ENCODE peak calls at places on chromosomes 6 and 20, in seven cellular contexts. I is SK-N-SH, S is GM23248, A is HCT116, E is GM23338, X is MM.1S, B is neural progenitor cell. H is an unnamed sample.

GRCh38 chr6:141482773-141483172 is 650.0 kb upstream of the GJE1 start:
- DNase-seq in I (no peak), S (peak; percentile 33), A (no peak), E (no peak), X (no peak), B (no peak), H (peak; percentile 36)

GRCh38 chr6:56719310-56719709 is 76.6 kb upstream of the DST start:
- DNase-seq in I (no peak), S (peak; percentile 47), A (no peak), E (no peak), X (no peak), B (no peak), H (no peak)

GRCh38 chr6:168394606-168395005 is 46.4 kb upstream of the SMOC2 start:
- DNase-seq in I (no peak), S (no peak), A (no peak), E (no peak), X (no peak), B (no peak), H (no peak)

GRCh38 chr6:162875070-162875469 is 147.3 kb downstream of the PACRG start:
- DNase-seq in I (no peak), S (no peak), A (no peak), E (no peak), X (no peak), B (no peak), H (no peak)

GRCh38 chr20:23114018-23114417 is 27.9 kb upstream of the CD93 start:
- DNase-seq in I (no peak), S (no peak), A (no peak), E (no peak), X (no peak), B (no peak), H (no peak)

GRCh38 chr20:23397961-23398360 is 23.3 kb downstream of the NAPB start:
- DNase-seq in I (no peak), S (peak; percentile 55), A (no peak), E (no peak), X (no peak), B (no peak), H (no peak)

GRCh38 chr6:107124934-107125348 is 9.6 kb upstream of the BEND3 start:
- DNase-seq in I (no peak), S (no peak), A (no peak), E (peak; percentile 35), X (peak; percentile 74), B (peak; percentile 38), H (peak; percentile 73)

GRCh38 chr20:19712737-19713260 is 45.3 kb upstream of the RIN2 start:
- DNase-seq in I (no peak), S (no peak), A (no peak), E (no peak), X (no peak), B (no peak), H (no peak)

GRCh38 chr20:48688579-48688978 is 139.2 kb downstream of the PREX1 start:
- DNase-seq in I (no peak), S (no peak), A (no peak), E (no peak), X (no peak), B (no peak), H (no peak)

GRCh38 chr6:53728570-53729194 is 63.1 kb upstream of the KLHL31 start:
- DNase-seq in I (peak; percentile 54), S (peak; percentile 61), A (no peak), E (peak; percentile 79), X (peak; percentile 36), B (peak; percentile 66), H (peak; percentile 33)

GRCh38 chr20:38932457-38933120 is 6.4 kb downstream of the FAM83D start:
- DNase-seq in I (no peak), S (peak; percentile 32), A (no peak), E (peak; percentile 23), X (no peak), B (no peak), H (no peak)

GRCh38 chr20:539848-540247 is 3.7 kb downstream of the CSNK2A1 start:
- DNase-seq in I (no peak), S (peak; percentile 87), A (no peak), E (peak; percentile 63), X (no peak), B (no peak), H (no peak)

GRCh38 chr6:70590387-70590786 is 23.7 kb downstream of the SDHAF4 start:
- DNase-seq in I (no peak), S (no peak), A (no peak), E (no peak), X (no peak), B (no peak), H (no peak)

GRCh38 chr20:19726126-19726525 is 31.9 kb upstream of the RIN2 start:
- DNase-seq in I (no peak), S (peak; percentile 60), A (no peak), E (no peak), X (no peak), B (no peak), H (no peak)

GRCh38 chr6:113184736-113185135 is 672.4 kb upstream of the MARCKS start:
- DNase-seq in I (no peak), S (peak; percentile 47), A (no peak), E (no peak), X (no peak), B (no peak), H (no peak)

GRCh38 chr6:103893082-103893481 is 966.6 kb downstream of the HACE1 start:
- DNase-seq in I (peak; percentile 22), S (no peak), A (no peak), E (no peak), X (no peak), B (no peak), H (no peak)

DNA sequence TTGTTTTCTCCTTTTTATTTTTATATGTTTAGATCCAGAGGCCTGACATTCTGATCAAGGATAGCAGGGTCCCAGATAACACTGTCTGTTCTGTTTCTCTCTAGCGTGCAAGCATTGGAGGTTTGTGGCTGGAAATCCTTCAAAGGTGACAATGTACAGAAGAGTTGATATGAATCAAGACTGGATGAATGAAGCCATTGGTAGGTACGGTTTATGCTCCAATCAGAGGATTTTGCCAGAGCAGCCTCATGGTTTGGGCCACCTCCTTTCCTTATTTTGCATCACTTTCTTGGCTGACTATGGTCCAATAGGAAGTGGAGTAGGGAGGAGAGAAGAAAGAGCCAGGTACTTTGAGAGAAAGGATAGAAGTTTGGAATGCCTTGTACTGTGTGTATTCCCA is 484.8 kb upstream of the JAG1 start:
- DNase-seq in I (no peak), S (no peak), A (no peak), E (no peak), X (no peak), B (no peak), H (no peak)
- TF ChIP-seq EZH2phosphoT487 in I (no peak), S (no peak), A (no peak), E (no peak), X (no peak), B (no peak), H (no peak)

DNA sequence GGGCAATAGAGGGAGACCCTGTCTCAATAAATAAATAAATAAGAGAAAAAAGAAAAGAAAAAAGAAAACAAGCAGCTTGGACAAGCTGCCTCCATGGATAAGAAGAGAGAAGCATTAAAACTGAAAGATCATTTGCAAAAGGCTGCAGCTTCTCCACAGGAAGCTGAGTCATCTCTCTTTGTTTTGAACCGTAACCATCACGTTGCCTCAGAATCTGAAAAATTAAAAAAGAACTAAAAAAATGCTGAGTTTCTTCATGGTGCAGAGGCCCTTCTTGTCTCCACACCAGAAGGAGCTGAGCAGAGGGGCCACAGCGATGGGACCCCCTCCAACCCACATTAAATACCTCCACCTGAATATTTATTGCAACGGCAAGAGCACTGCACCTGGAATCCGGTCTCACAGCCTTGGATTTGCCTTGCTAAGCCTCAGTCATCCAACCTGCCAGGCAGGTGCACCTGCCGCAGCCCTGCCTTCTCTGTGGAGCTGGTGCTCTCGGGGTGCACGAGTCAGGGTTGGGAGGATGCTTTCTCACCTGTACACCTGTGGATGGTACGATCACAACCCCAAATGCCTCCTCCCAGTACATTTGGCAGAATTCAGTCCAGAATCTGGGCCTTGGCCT is 28.1 kb downstream of the TOX2 start:
- DNase-seq in I (no peak), S (peak; percentile 88), A (peak; percentile 21), E (no peak), X (peak; percentile 83), B (no peak), H (peak; percentile 31)
- H3K27ac ChIP-seq in I (peak overlapping the region; percentile 35), S (peak overlapping the region; percentile 51), A (peak overlapping the region; percentile 62), E (no peak overlapping the region), X (peak overlapping the region; percentile 99), B (no peak overlapping the region), H (peak overlapping the region; percentile 10)

DNA sequence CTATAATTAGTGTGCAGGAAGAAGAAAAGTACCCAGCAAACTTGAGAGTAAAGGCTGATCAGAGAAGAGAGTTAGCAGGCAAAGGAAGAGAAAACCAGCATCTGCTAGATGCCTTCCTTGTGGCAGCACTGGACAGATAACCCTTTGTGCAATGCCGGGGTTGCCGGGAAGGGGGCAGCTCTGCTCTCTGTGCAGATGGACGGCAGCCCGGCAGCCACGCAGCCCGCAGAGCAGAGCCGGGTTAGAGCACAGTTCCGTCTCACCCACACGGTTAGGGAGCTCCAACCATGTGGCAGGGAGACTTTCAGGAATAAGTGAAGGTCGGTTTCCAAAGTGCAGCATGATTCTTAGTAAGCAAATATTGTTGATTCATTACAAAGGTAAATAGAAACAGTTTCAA is 80.0 kb upstream of the RPS6KA2 start:
- DNase-seq in I (peak; percentile 45), S (peak; percentile 55), A (no peak), E (peak; percentile 78), X (no peak), B (peak; percentile 77), H (no peak)
- H3K4me1 ChIP-seq in I (no peaks in the 10 kb centered on the region), S (no peaks in the 10 kb centered on the region), A (peaks cover 7% of the 10 kb centered on the region), E (peaks cover 14% of the 10 kb centered on the region), X (no peaks in the 10 kb centered on the region), B (no peaks in the 10 kb centered on the region), H (no peaks in the 10 kb centered on the region)

GRCh38 chr6:158742988-158743651 is 76.0 kb downstream of the EZR start:
- DNase-seq in I (no peak), S (no peak), A (no peak), E (no peak), X (no peak), B (no peak), H (no peak)

GRCh38 chr6:158739673-158740072 is 79.5 kb downstream of the EZR start:
- DNase-seq in I (no peak), S (no peak), A (no peak), E (no peak), X (no peak), B (no peak), H (no peak)

GRCh38 chr6:158737082-158737709 is 82.0 kb downstream of the EZR start:
- DNase-seq in I (no peak), S (no peak), A (no peak), E (no peak), X (no peak), B (no peak), H (no peak)

DNA sequence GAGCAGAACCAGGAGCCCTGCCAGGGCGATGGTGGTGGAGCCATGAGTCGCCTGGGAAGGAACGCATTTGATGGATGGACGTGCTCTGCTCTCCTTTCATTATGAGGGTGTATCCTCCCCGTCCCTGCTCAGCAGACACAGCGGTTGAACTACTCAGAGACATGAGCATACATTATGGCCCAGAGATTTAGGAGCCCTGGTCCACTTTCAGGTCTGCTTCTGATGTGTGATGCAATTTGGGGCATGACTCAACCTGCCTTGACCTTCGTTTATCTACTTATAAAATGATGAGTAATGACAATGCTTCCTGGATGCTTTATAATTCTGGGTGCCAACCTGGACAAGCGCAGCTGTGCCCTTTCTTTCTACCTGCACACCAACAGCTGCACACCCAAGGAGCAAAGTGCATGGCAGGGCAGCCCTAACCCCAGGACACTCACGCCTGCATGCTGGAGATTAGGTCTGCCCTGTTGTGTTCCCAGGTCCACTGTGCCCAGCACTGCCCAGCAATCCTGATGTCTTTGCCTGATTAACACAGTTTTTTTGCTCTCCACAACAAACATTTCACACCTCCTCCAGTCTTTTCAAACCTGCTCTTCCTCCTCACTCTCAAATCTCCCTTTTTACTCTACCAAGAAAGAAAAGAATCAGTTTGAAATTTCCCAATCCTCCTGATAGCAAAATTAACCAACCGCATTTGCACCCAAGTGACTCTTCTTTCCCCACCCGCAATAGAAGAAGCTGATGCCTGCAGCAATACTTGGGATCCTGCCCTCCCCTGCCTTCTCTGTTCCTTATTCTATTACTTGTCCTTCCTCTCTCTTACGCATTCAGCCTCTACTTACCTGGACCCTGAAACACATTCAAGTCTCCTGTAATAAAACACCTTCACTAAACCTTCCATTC is 81.2 kb downstream of the EZR start:
- DNase-seq in I (no peak), S (peak; percentile 63), A (peak; percentile 92), E (no peak), X (no peak), B (no peak), H (no peak)
- TF ChIP-seq EZH2phosphoT487 in I (no peak), S (no peak), A (no peak), E (no peak), X (no peak), B (no peak), H (no peak)